ENCODE peak calls at places on chromosomes 4 and X, in eight cellular contexts. C is A549; Q is neural progenitor cell; E is keratinocyte; I is adrenal gland; S is naive thymus-derived CD4-positive, alpha-beta T cell; H is testis; J is body of pancreas. F is an unnamed sample. For H3K9me3, the result is how much of the 10 kb centered on the place peaks cover.

GRCh38 chr4:173318648-173319211 is 15.4 kb downstream of the HMGB2 start:
- DNase-seq in C (peak), Q (no peak), E (no peak), I (no peak), S (peak), H (no peak), J (no peak), F (no peak)

GRCh38 chrX:25873196-25873595 is 264.9 kb upstream of the MAGEB18 start:
- DNase-seq in C (no peak), Q (no peak), E (peak), I (no peak), S (no peak), H (no peak), J (peak), F (no peak)

GRCh38 chrX:86830685-86831084 is 682.4 kb downstream of the DACH2 start:
- DNase-seq in C (no peak), Q (no peak), E (no peak), I (no peak), S (no peak), H (no peak), J (no peak), F (no peak)

GRCh38 chr4:159823743-159824142 is 720.9 kb downstream of the RAPGEF2 start:
- DNase-seq in C (no peak), Q (no peak), E (peak), I (no peak), S (no peak), H (no peak), J (no peak), F (no peak)

GRCh38 chr4:3436798-3437581 is 4.8 kb upstream of the HGFAC start:
- DNase-seq in C (peak), Q (no peak), E (peak), I (peak), S (no peak), H (no peak), J (peak), F (no peak)

GRCh38 chrX:45352588-45352987 is 151.9 kb upstream of the DIPK2B start:
- DNase-seq in C (no peak), Q (no peak), E (no peak), I (no peak), S (no peak), H (no peak), J (no peak), F (no peak)

GRCh38 chrX:100208076-100208475 is 202.0 kb downstream of the PCDH19 start:
- DNase-seq in C (no peak), Q (no peak), E (no peak), I (no peak), S (no peak), H (no peak), J (no peak), F (no peak)

GRCh38 chr4:921830-922331 is 10.2 kb downstream of the GAK start:
- DNase-seq in C (no peak), Q (no peak), E (no peak), I (no peak), S (no peak), H (no peak), J (no peak), F (no peak)

GRCh38 chr4:176988226-176988625 is 195.5 kb upstream of the VEGFC start:
- DNase-seq in C (peak), Q (no peak), E (peak), I (no peak), S (no peak), H (no peak), J (no peak), F (no peak)

DNA sequence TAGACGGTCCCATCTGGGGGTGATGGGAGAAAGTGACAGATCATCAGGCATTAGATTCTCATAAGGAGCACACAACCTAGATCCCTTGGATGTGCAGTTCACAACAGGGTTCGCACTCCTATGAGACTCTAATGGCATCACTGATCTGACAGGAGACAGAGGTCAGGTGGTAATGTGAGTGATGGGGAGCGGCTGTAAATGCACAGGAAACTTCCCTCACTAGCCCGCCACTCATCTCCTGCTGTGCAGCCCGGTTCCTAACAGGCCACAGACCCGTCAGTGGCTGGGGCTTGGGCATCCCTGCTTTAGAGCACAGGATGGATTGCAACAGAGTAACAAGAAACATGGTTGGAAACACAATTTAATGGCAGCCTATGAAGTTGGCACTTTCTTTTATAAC is 172.6 kb upstream of the VCX3A start:
- DNase-seq in C (no peak), Q (no peak), E (no peak), I (no peak), S (no peak), H (no peak), J (no peak), F (no peak)
- H3K27ac ChIP-seq in C (no peak), Q (no peak), E (no peak), I (no peak), S (no peak), H (no peak), J (no peak), F (no peak)

DNA sequence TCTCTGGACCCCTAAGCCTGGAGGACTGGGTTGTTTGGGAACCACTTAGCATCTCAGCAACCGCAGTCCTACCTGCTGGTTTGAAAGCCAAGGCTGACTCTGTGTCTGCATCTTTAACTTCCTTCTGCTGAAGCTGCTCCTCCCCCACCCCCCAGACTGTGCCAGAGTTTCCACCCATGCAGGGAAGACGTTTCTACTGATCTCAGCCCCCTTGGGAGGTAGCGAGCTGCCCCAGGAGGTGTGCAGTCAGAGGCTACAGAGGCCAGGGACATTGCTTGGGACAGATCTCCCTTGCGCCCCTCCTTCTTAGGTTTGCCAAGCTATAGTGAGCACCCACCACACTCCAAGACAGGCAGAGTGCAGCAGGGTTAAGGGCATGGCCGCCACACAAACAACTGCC is 4.7 kb upstream of the FATE1 start:
- DNase-seq in C (no peak), Q (no peak), E (no peak), I (no peak), S (no peak), H (no peak), J (no peak), F (no peak)
- H3K9me3 ChIP-seq in C (under half), Q (under half), E (under half), I (under half), S (under half), H (under half), J (under half), F (under half)

DNA sequence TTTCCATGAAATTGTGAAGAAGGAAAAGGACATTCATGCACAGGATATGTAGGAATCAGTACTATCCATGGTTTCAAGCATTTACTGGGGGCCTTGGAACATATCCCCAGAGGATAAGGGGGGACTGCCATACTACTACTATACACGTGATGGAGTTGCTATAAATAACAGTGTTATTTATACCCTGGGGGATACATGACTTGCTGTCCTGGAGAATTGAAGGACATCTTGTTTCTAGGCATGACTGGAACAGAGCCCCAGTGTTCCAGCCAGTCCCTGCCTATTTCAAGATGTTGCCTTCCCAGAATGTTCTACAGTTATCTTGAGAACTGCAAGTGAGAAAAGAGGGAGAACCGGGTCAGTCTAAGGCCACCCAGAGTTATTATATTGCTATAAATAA is 39.6 kb upstream of the ZNF81 start:
- DNase-seq in C (no peak), Q (no peak), E (no peak), I (no peak), S (no peak), H (peak), J (no peak), F (no peak)
- H3K4me3 ChIP-seq in C (no peak), Q (no peak), E (no peak), I (no peak), S (no peak), H (no peak), J (no peak), F (no peak)

GRCh38 chr4:139315221-139315675 is 13.0 kb upstream of the NDUFC1 start:
- DNase-seq in C (no peak), Q (peak), E (no peak), I (peak), S (no peak), H (no peak), J (no peak), F (no peak)
- H3K27ac ChIP-seq in C (no peak), Q (no peak), E (no peak), I (peak), S (no peak), H (peak), J (no peak), F (no peak)

GRCh38 chrX:71928856-71929255 is 18.2 kb downstream of the NHSL2 start:
- DNase-seq in C (no peak), Q (no peak), E (no peak), I (no peak), S (no peak), H (no peak), J (no peak), F (no peak)

GRCh38 chrX:71927040-71927439 is 16.4 kb downstream of the NHSL2 start:
- DNase-seq in C (no peak), Q (no peak), E (no peak), I (no peak), S (no peak), H (no peak), J (no peak), F (no peak)

GRCh38 chrX:71935542-71935941 is 24.9 kb downstream of the NHSL2 start:
- DNase-seq in C (no peak), Q (peak), E (no peak), I (no peak), S (no peak), H (peak), J (no peak), F (no peak)

GRCh38 chrX:71930298-71930697 is 19.7 kb downstream of the NHSL2 start:
- DNase-seq in C (no peak), Q (no peak), E (no peak), I (no peak), S (no peak), H (no peak), J (no peak), F (no peak)
- H3K9me3 ChIP-seq in C (under half), Q (under half), E (under half), I (under half), S (under half), H (under half), J (under half), F (under half)

GRCh38 chr4:73518340-73518739 is 36.8 kb downstream of the AFM start:
- DNase-seq in C (no peak), Q (no peak), E (no peak), I (no peak), S (no peak), H (no peak), J (no peak), F (no peak)
- H3K4me3 ChIP-seq in C (no peak), Q (no peak), E (no peak), I (no peak), S (no peak), H (no peak), J (no peak), F (no peak)

DNA sequence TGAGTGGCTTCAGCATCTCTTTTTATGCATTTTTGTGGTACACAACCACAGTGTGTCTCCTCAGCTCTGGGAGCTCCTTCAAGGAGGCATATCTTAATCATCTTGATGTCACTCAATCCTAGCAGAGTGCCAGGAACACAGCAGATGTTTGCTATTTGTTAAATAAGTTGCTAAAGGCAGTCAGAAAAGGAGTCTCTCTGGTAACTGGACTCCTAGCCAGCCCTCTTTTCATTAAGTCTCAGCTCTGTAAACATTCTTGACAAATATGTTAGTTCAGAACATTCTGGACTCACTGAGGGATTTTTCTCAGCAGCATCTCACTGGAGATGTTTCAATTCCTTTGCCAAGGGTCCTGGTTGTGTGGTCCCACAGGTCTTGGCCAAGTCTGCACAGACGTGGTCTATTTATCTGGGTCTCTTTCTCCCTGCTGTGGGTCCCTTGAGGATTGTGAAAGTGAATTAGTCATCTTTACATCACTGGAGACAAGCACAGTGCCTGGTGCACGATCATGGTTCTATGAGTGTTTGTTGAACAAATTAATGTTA is 20.3 kb upstream of the FAM9C start:
- DNase-seq in C (peak), Q (no peak), E (no peak), I (no peak), S (no peak), H (peak), J (no peak), F (no peak)
- H3K27ac ChIP-seq in C (peak), Q (no peak), E (no peak), I (no peak), S (no peak), H (no peak), J (no peak), F (no peak)

GRCh38 chrX:156003486-156004185 is 6.1 kb downstream of the IL9R start:
- DNase-seq in C (no peak), Q (no peak), E (no peak), I (no peak), S (no peak), H (no peak), J (no peak), F (no peak)
- H3K9me3 ChIP-seq in C (under half), Q (under half), E (under half), I (under half), S (under half), H (under half), J (under half), F (under half)

F was measured in CD8-positive, alpha-beta memory T cell.